ENCODE peak calls at places on chromosome 19, in ten cellular contexts. One of them, this sample, is unnamed.

GRCh38 chr19:37885392-37885791 is 21.0 kb downstream of the WDR87 start:
- DNase-seq in Daoy: no peak
- DNase-seq in retina: no peak
- DNase-seq in mammary epithelial cell: no peak
- DNase-seq in Caco-2: no peak
- DNase-seq in lower leg skin: no peak
- DNase-seq in CD4-positive, CD25-positive, alpha-beta regulatory T cell: no peak
- DNase-seq in erythroblast: no peak
- DNase-seq in stimulated activated CD8-positive, alpha-beta memory T cell treated with anti-CD3 and anti-CD28 coated beads, Interleukin-15, amount 100 ng/mL, for 1 hour: no peak
- DNase-seq in activated T-helper 9 cell treated with anti-CD3 and anti-CD28 coated beads, Interleukin-2, amount 50 U/mL, for 16 hours: no peak
- DNase-seq in this sample: no peak

GRCh38 chr19:47407417-47407774 is 11.9 kb downstream of the MEIS3 start:
- DNase-seq in Caco-2: no peak
- DNase-seq in activated T-helper 9 cell treated with anti-CD3 and anti-CD28 coated beads, Interleukin-2, amount 50 U/mL, for 16 hours: no peak
- DNase-seq in stimulated activated CD8-positive, alpha-beta memory T cell treated with anti-CD3 and anti-CD28 coated beads, Interleukin-15, amount 100 ng/mL, for 1 hour: no peak
- DNase-seq in Daoy: no peak
- DNase-seq in erythroblast: no peak
- DNase-seq in lower leg skin: no peak
- DNase-seq in CD4-positive, CD25-positive, alpha-beta regulatory T cell: no peak
- DNase-seq in retina: no peak
- DNase-seq in mammary epithelial cell: no peak
- DNase-seq in this sample: no peak

GRCh38 chr19:39941615-39942507 is 7.4 kb upstream of the FCGBP start:
- DNase-seq in stimulated activated CD8-positive, alpha-beta memory T cell treated with anti-CD3 and anti-CD28 coated beads, Interleukin-15, amount 100 ng/mL, for 1 hour: peak
- DNase-seq in erythroblast: no peak
- DNase-seq in retina: peak
- DNase-seq in mammary epithelial cell: peak
- DNase-seq in Daoy: peak
- DNase-seq in CD4-positive, CD25-positive, alpha-beta regulatory T cell: peak
- DNase-seq in Caco-2: no peak
- DNase-seq in activated T-helper 9 cell treated with anti-CD3 and anti-CD28 coated beads, Interleukin-2, amount 50 U/mL, for 16 hours: no peak
- DNase-seq in lower leg skin: peak
- DNase-seq in this sample: no peak

GRCh38 chr19:57056972-57057371 is 62.8 kb upstream of the USP29 start:
- DNase-seq in Daoy: peak
- DNase-seq in Caco-2: no peak
- DNase-seq in stimulated activated CD8-positive, alpha-beta memory T cell treated with anti-CD3 and anti-CD28 coated beads, Interleukin-15, amount 100 ng/mL, for 1 hour: no peak
- DNase-seq in activated T-helper 9 cell treated with anti-CD3 and anti-CD28 coated beads, Interleukin-2, amount 50 U/mL, for 16 hours: no peak
- DNase-seq in lower leg skin: no peak
- DNase-seq in mammary epithelial cell: no peak
- DNase-seq in erythroblast: no peak
- DNase-seq in retina: peak
- DNase-seq in CD4-positive, CD25-positive, alpha-beta regulatory T cell: no peak
- DNase-seq in this sample: no peak

GRCh38 chr19:4742717-4743646 is 19.3 kb upstream of the DPP9 start:
- DNase-seq in mammary epithelial cell: no peak
- DNase-seq in activated T-helper 9 cell treated with anti-CD3 and anti-CD28 coated beads, Interleukin-2, amount 50 U/mL, for 16 hours: no peak
- DNase-seq in retina: peak
- DNase-seq in stimulated activated CD8-positive, alpha-beta memory T cell treated with anti-CD3 and anti-CD28 coated beads, Interleukin-15, amount 100 ng/mL, for 1 hour: no peak
- DNase-seq in Daoy: no peak
- DNase-seq in lower leg skin: no peak
- DNase-seq in erythroblast: no peak
- DNase-seq in CD4-positive, CD25-positive, alpha-beta regulatory T cell: no peak
- DNase-seq in Caco-2: no peak
- DNase-seq in this sample: no peak

GRCh38 chr19:18202759-18203407 is 959 bp downstream of the RAB3A start:
- DNase-seq in erythroblast: peak
- DNase-seq in retina: peak
- DNase-seq in stimulated activated CD8-positive, alpha-beta memory T cell treated with anti-CD3 and anti-CD28 coated beads, Interleukin-15, amount 100 ng/mL, for 1 hour: no peak
- DNase-seq in lower leg skin: peak
- DNase-seq in activated T-helper 9 cell treated with anti-CD3 and anti-CD28 coated beads, Interleukin-2, amount 50 U/mL, for 16 hours: no peak
- DNase-seq in Daoy: no peak
- DNase-seq in Caco-2: peak
- DNase-seq in CD4-positive, CD25-positive, alpha-beta regulatory T cell: no peak
- DNase-seq in mammary epithelial cell: peak
- DNase-seq in this sample: no peak

GRCh38 chr19:52099497-52100138 is 4.1 kb upstream of the ZNF841 start:
- DNase-seq in Daoy: no peak
- DNase-seq in lower leg skin: no peak
- DNase-seq in mammary epithelial cell: peak
- DNase-seq in activated T-helper 9 cell treated with anti-CD3 and anti-CD28 coated beads, Interleukin-2, amount 50 U/mL, for 16 hours: no peak
- DNase-seq in Caco-2: no peak
- DNase-seq in retina: no peak
- DNase-seq in CD4-positive, CD25-positive, alpha-beta regulatory T cell: no peak
- DNase-seq in erythroblast: no peak
- DNase-seq in stimulated activated CD8-positive, alpha-beta memory T cell treated with anti-CD3 and anti-CD28 coated beads, Interleukin-15, amount 100 ng/mL, for 1 hour: no peak
- DNase-seq in this sample: no peak

GRCh38 chr19:1468274-1469199 is 10.5 kb downstream of the C19orf25 start:
- DNase-seq in Daoy: no peak
- DNase-seq in retina: peak
- DNase-seq in CD4-positive, CD25-positive, alpha-beta regulatory T cell: no peak
- DNase-seq in erythroblast: peak
- DNase-seq in Caco-2: peak
- DNase-seq in stimulated activated CD8-positive, alpha-beta memory T cell treated with anti-CD3 and anti-CD28 coated beads, Interleukin-15, amount 100 ng/mL, for 1 hour: no peak
- DNase-seq in activated T-helper 9 cell treated with anti-CD3 and anti-CD28 coated beads, Interleukin-2, amount 50 U/mL, for 16 hours: no peak
- DNase-seq in mammary epithelial cell: peak
- DNase-seq in lower leg skin: no peak
- DNase-seq in this sample: no peak

GRCh38 chr19:13302521-13303270 is 152.5 kb downstream of the IER2 start:
- DNase-seq in retina: no peak
- DNase-seq in Caco-2: no peak
- DNase-seq in mammary epithelial cell: no peak
- DNase-seq in lower leg skin: no peak
- DNase-seq in stimulated activated CD8-positive, alpha-beta memory T cell treated with anti-CD3 and anti-CD28 coated beads, Interleukin-15, amount 100 ng/mL, for 1 hour: no peak
- DNase-seq in erythroblast: no peak
- DNase-seq in CD4-positive, CD25-positive, alpha-beta regulatory T cell: no peak
- DNase-seq in Daoy: peak
- DNase-seq in activated T-helper 9 cell treated with anti-CD3 and anti-CD28 coated beads, Interleukin-2, amount 50 U/mL, for 16 hours: no peak
- DNase-seq in this sample: no peak

GRCh38 chr19:48639483-48640375 is 2.5 kb upstream of the DBP start:
- DNase-seq in lower leg skin: no peak
- DNase-seq in mammary epithelial cell: no peak
- DNase-seq in Daoy: no peak
- DNase-seq in activated T-helper 9 cell treated with anti-CD3 and anti-CD28 coated beads, Interleukin-2, amount 50 U/mL, for 16 hours: no peak
- DNase-seq in retina: no peak
- DNase-seq in CD4-positive, CD25-positive, alpha-beta regulatory T cell: no peak
- DNase-seq in stimulated activated CD8-positive, alpha-beta memory T cell treated with anti-CD3 and anti-CD28 coated beads, Interleukin-15, amount 100 ng/mL, for 1 hour: no peak
- DNase-seq in erythroblast: no peak
- DNase-seq in Caco-2: no peak
- DNase-seq in this sample: no peak

GRCh38 chr19:10894911-10895213 is 23.5 kb downstream of the CARM1 start:
- DNase-seq in stimulated activated CD8-positive, alpha-beta memory T cell treated with anti-CD3 and anti-CD28 coated beads, Interleukin-15, amount 100 ng/mL, for 1 hour: no peak
- DNase-seq in Daoy: no peak
- DNase-seq in mammary epithelial cell: no peak
- DNase-seq in activated T-helper 9 cell treated with anti-CD3 and anti-CD28 coated beads, Interleukin-2, amount 50 U/mL, for 16 hours: no peak
- DNase-seq in Caco-2: no peak
- DNase-seq in retina: no peak
- DNase-seq in erythroblast: no peak
- DNase-seq in CD4-positive, CD25-positive, alpha-beta regulatory T cell: no peak
- DNase-seq in lower leg skin: no peak
- DNase-seq in this sample: no peak

GRCh38 chr19:10820173-10820572 is 15.8 kb downstream of the TMED1 start:
- DNase-seq in stimulated activated CD8-positive, alpha-beta memory T cell treated with anti-CD3 and anti-CD28 coated beads, Interleukin-15, amount 100 ng/mL, for 1 hour: no peak
- DNase-seq in lower leg skin: no peak
- DNase-seq in mammary epithelial cell: no peak
- DNase-seq in erythroblast: no peak
- DNase-seq in Daoy: no peak
- DNase-seq in CD4-positive, CD25-positive, alpha-beta regulatory T cell: no peak
- DNase-seq in Caco-2: no peak
- DNase-seq in retina: no peak
- DNase-seq in activated T-helper 9 cell treated with anti-CD3 and anti-CD28 coated beads, Interleukin-2, amount 50 U/mL, for 16 hours: no peak
- DNase-seq in this sample: no peak

GRCh38 chr19:17576758-17577532 is 21.5 kb downstream of the COLGALT1 start:
- DNase-seq in CD4-positive, CD25-positive, alpha-beta regulatory T cell: no peak
- DNase-seq in Caco-2: peak
- DNase-seq in lower leg skin: peak
- DNase-seq in mammary epithelial cell: peak
- DNase-seq in Daoy: peak
- DNase-seq in stimulated activated CD8-positive, alpha-beta memory T cell treated with anti-CD3 and anti-CD28 coated beads, Interleukin-15, amount 100 ng/mL, for 1 hour: no peak
- DNase-seq in activated T-helper 9 cell treated with anti-CD3 and anti-CD28 coated beads, Interleukin-2, amount 50 U/mL, for 16 hours: no peak
- DNase-seq in retina: peak
- DNase-seq in erythroblast: peak
- DNase-seq in this sample: peak